ENCODE peak calls at places on chromosomes 11 and 22, in six cellular contexts. U, J, A, I, S and P are unnamed samples.

GRCh38 chr11:65891180-65892136 is 985 bp downstream of the CCDC85B start:
- DNase-seq in A (peak; percentile 65), J (no peak), S (peak; percentile 85), I (no peak), U (no peak), P (peak; percentile 84)

GRCh38 chr11:102341844-102342318 is 5.1 kb upstream of the BIRC2 start:
- DNase-seq in A (peak; percentile 89), J (no peak), U (peak; percentile 88), S (peak; percentile 82), I (peak; percentile 74), P (no peak)

GRCh38 chr11:29734287-29734686 is 282.5 kb downstream of the KCNA4 start:
- DNase-seq in S (no peak), J (no peak), A (no peak), U (no peak), I (no peak), P (no peak)

GRCh38 chr11:2313051-2313951 is 11.5 kb downstream of the TSPAN32 start:
- DNase-seq in I (peak; percentile 38), A (no peak), J (no peak), S (peak; percentile 35), U (no peak), P (no peak)

GRCh38 chr22:33867118-33867863 is 53.0 kb downstream of the LARGE1 start:
- DNase-seq in J (no peak), I (no peak), A (peak; percentile 20), S (no peak), U (no peak), P (no peak)

GRCh38 chr22:47373648-47374272 is 611.3 kb downstream of the TBC1D22A start:
- DNase-seq in U (no peak), A (no peak), J (no peak), S (no peak), I (peak; percentile 16), P (no peak)

GRCh38 chr11:70747889-70748288 is 349.6 kb downstream of the CTTN start:
- DNase-seq in J (no peak), S (no peak), A (no peak), I (no peak), U (no peak), P (no peak)

GRCh38 chr22:46010177-46010867 is 33.4 kb upstream of the WNT7B start:
- DNase-seq in I (peak; percentile 39), S (no peak), U (no peak), J (no peak), A (peak; percentile 53), P (no peak)

GRCh38 chr22:19175602-19176174 is 2.8 kb downstream of the SLC25A1 start:
- DNase-seq in J (no peak), A (no peak), I (no peak), S (no peak), U (no peak), P (no peak)

GRCh38 chr11:76237914-76238313 is 31.6 kb upstream of the WNT11 start:
- DNase-seq in J (no peak), U (no peak), S (no peak), I (no peak), A (no peak), P (no peak)

GRCh38 chr11:68128682-68129327 is 7.6 kb upstream of the CHKA start:
- DNase-seq in J (no peak), A (peak; percentile 91), S (peak; percentile 61), I (no peak), U (peak; percentile 99), P (no peak)

GRCh38 chr11:110599207-110599606 is 113.0 kb downstream of the ARHGAP20 start:
- DNase-seq in S (no peak), U (no peak), J (no peak), A (no peak), I (no peak), P (no peak)

GRCh38 chr11:94201004-94201465 is 72.4 kb downstream of the PANX1 start:
- DNase-seq in A (no peak), J (no peak), I (no peak), S (no peak), U (no peak), P (no peak)

GRCh38 chr22:23531283-23531921 is 48.7 kb downstream of the IGLL1 start:
- DNase-seq in U (no peak), J (no peak), A (no peak), I (peak; percentile 43), S (no peak), P (no peak)

GRCh38 chr11:70579376-70579955 is 181.1 kb downstream of the CTTN start:
- DNase-seq in S (no peak), A (no peak), U (no peak), J (no peak), I (peak; percentile 36), P (no peak)

GRCh38 chr22:29353286-29353685 is 35.1 kb downstream of the AP1B1 start:
- DNase-seq in A (no peak), U (no peak), I (no peak), J (no peak), S (no peak), P (no peak)

GRCh38 chr11:27440090-27440489 is 32.5 kb downstream of the LGR4 start:
- DNase-seq in U (no peak), S (no peak), I (no peak), J (no peak), A (no peak), P (no peak)

GRCh38 chr11:43942651-43943356 is 367 bp downstream of the C11orf96 start:
- DNase-seq in U (no peak), J (no peak), A (peak; percentile 57), I (no peak), S (peak; percentile 28), P (no peak)

GRCh38 chr22:50613291-50613981 is 12.8 kb downstream of the MAPK8IP2 start:
- DNase-seq in U (peak; percentile 91), A (peak; percentile 33), S (peak; percentile 54), J (no peak), I (no peak), P (no peak)

GRCh38 chr11:106420686-106421085 is 343.2 kb downstream of the AASDHPPT start:
- DNase-seq in I (no peak), A (no peak), S (no peak), U (no peak), J (no peak), P (no peak)

GRCh38 chr22:30221121-30221992 is 25.2 kb downstream of the LIF start:
- DNase-seq in S (no peak), I (no peak), U (no peak), A (no peak), J (no peak), P (no peak)

GRCh38 chr11:103936059-103936458 is 100.4 kb upstream of the DDI1 start:
- DNase-seq in A (no peak), U (no peak), S (no peak), I (no peak), J (no peak), P (no peak)

GRCh38 chr11:103358251-103358650 is 249.0 kb downstream of the DYNC2H1 start:
- DNase-seq in S (no peak), A (peak; percentile 12), U (no peak), J (no peak), I (no peak), P (no peak)

GRCh38 chr11:85076535-85077330 is 550.4 kb downstream of the DLG2 start:
- DNase-seq in S (peak; percentile 15), U (no peak), J (no peak), A (peak; percentile 3), I (no peak), P (no peak)

GRCh38 chr11:132471491-132471890 is 1060.8 kb downstream of the OPCML start:
- DNase-seq in I (no peak), U (no peak), A (peak; percentile 11), S (no peak), J (no peak), P (no peak)

GRCh38 chr11:47215366-47215925 is 672 bp downstream of the DDB2 start:
- DNase-seq in A (no peak), S (no peak), U (no peak), J (no peak), I (no peak), P (no peak)

GRCh38 chr11:67022961-67023956 is at the start of gene SYT12:
- DNase-seq in J (no peak), A (no peak), S (no peak), I (no peak), U (peak; percentile 3), P (no peak)

GRCh38 chr11:67022341-67022933 is 497 bp upstream of the SYT12 start:
- DNase-seq in I (peak; percentile 89), U (peak; percentile 48), A (peak; percentile 70), S (peak; percentile 27), J (no peak), P (no peak)

GRCh38 chr11:67024966-67025365 is 2.0 kb downstream of the SYT12 start:
- DNase-seq in I (no peak), J (no peak), A (no peak), U (no peak), S (no peak), P (no peak)

GRCh38 chr11:67024410-67024809 is 1.5 kb downstream of the SYT12 start:
- DNase-seq in J (no peak), S (no peak), U (no peak), A (no peak), I (no peak), P (no peak)

GRCh38 chr11:67023957-67024353 is 1.0 kb downstream of the SYT12 start:
- DNase-seq in J (no peak), U (no peak), S (no peak), A (no peak), I (no peak), P (no peak)
- H3K4me3 ChIP-seq in J (peak overlapping the region; percentile 54), U (no peak overlapping the region), S (peak overlapping the region; percentile 40), A (peak overlapping the region; percentile 41), I (no peak overlapping the region), P (peak overlapping the region; percentile 78)

GRCh38 chr11:72721276-72721675 is 30.9 kb downstream of the ARAP1 start:
- DNase-seq in S (no peak), U (no peak), I (no peak), A (no peak), J (no peak), P (no peak)
- H3K4me3 ChIP-seq in S (peak overlapping the region; percentile 85), U (peak overlapping the region; percentile 76), I (peak overlapping the region; percentile 36), A (peak overlapping the region; percentile 60), J (peak overlapping the region; percentile 62), P (peak overlapping the region; percentile 82)

DNA sequence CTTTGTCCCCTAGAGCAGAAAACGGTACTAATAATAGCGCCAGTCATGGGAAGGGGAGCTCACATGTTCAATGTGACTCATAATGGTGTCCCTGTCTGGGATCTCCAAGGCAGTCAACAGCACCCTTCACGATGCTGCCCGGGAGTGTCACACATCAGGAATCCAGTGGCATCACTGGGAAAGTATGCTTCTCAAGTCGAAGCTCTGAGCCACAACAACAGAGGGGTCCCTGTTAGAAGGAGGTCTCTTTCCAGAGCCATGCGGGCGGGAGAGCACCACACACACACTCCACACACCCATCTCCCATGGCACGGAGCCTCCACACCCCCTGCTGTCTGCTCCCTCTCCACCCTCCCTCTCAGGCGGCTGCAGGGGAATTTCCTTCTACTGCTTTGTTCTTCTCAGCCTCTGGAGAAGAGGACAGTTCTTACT is 119.7 kb downstream of the ETS1 start:
- DNase-seq in U (peak; percentile 19), S (peak; percentile 38), J (no peak), A (peak; percentile 88), I (no peak), P (peak; percentile 88)
- H3K4me3 ChIP-seq in U (no peak overlapping the region), S (no peak overlapping the region), J (no peak overlapping the region), A (no peak overlapping the region), I (no peak overlapping the region), P (peak overlapping the region; percentile 1)

DNA sequence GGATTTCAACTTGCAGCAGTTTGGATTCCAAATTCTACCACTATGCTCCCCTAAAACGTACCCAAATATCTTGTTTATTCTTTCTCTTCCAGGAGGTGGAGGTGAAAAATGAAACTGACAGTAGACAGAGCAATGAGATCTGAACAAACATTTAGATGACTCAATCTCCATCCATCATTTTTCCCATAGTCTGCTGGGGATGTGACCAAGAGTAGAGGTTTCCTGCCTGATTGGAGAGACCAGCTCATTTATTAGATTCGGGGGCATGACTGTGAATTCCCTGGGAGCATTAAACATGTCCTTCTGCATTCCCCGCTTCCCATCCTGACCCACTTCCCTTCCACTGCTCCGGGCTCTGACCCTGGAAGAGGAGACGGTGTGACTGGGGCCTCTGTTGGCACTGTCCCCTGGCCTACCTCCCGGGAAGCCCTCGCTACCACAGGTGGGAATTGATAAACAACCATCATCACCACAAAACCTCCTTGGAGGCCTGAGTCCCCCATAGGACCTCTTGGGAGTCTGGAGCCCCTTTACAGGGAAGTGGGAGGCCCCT is 20.3 kb downstream of the DKK3 start:
- DNase-seq in U (no peak), J (no peak), I (no peak), A (peak; percentile 26), S (no peak), P (no peak)
- H3K4me3 ChIP-seq in U (no peak overlapping the region), J (no peak overlapping the region), I (no peak overlapping the region), A (no peak overlapping the region), S (no peak overlapping the region), P (no peak overlapping the region)